ENCODE peak calls at places on chromosomes 5 and 9, in eight cellular contexts. One of them, this sample, is unnamed.

GRCh38 chr5:142378737-142379365 is 54.0 kb upstream of the SPRY4 start:
- DNase-seq in stimulated activated CD8-positive, alpha-beta memory T cell treated with anti-CD3 and anti-CD28 coated beads, Interleukin-4, amount 100 ng/mL, for 24 hours: no peak
- DNase-seq in cardiac muscle cell: no peak
- DNase-seq in ureter: no peak
- DNase-seq in C1 segment of cervical spinal cord: no peak
- DNase-seq in HS-27A: no peak
- DNase-seq in NCI-H1105: no peak
- DNase-seq in HT1080: no peak
- DNase-seq in this sample: no peak

GRCh38 chr5:173591300-173591622 is 25.2 kb downstream of the BOD1 start:
- DNase-seq in stimulated activated CD8-positive, alpha-beta memory T cell treated with anti-CD3 and anti-CD28 coated beads, Interleukin-4, amount 100 ng/mL, for 24 hours: no peak
- DNase-seq in cardiac muscle cell: no peak
- DNase-seq in ureter: no peak
- DNase-seq in C1 segment of cervical spinal cord: no peak
- DNase-seq in HS-27A: no peak
- DNase-seq in NCI-H1105: no peak
- DNase-seq in HT1080: no peak
- DNase-seq in this sample: no peak

GRCh38 chr5:168401880-168402279 is 84.4 kb upstream of the RARS1 start:
- DNase-seq in stimulated activated CD8-positive, alpha-beta memory T cell treated with anti-CD3 and anti-CD28 coated beads, Interleukin-4, amount 100 ng/mL, for 24 hours: no peak
- DNase-seq in cardiac muscle cell: no peak
- DNase-seq in ureter: peak; percentile 52
- DNase-seq in C1 segment of cervical spinal cord: no peak
- DNase-seq in HS-27A: no peak
- DNase-seq in NCI-H1105: no peak
- DNase-seq in HT1080: no peak
- DNase-seq in this sample: no peak

GRCh38 chr5:1380011-1380817 is 35.3 kb upstream of the CLPTM1L start:
- DNase-seq in stimulated activated CD8-positive, alpha-beta memory T cell treated with anti-CD3 and anti-CD28 coated beads, Interleukin-4, amount 100 ng/mL, for 24 hours: peak; percentile 40
- DNase-seq in cardiac muscle cell: peak; percentile 65
- DNase-seq in ureter: peak; percentile 51
- DNase-seq in C1 segment of cervical spinal cord: no peak
- DNase-seq in HS-27A: no peak
- DNase-seq in NCI-H1105: no peak
- DNase-seq in HT1080: peak; percentile 42
- DNase-seq in this sample: no peak

GRCh38 chr5:36078430-36078829 is 11.7 kb upstream of the UGT3A2 start:
- DNase-seq in stimulated activated CD8-positive, alpha-beta memory T cell treated with anti-CD3 and anti-CD28 coated beads, Interleukin-4, amount 100 ng/mL, for 24 hours: no peak
- DNase-seq in cardiac muscle cell: no peak
- DNase-seq in ureter: no peak
- DNase-seq in C1 segment of cervical spinal cord: no peak
- DNase-seq in HS-27A: no peak
- DNase-seq in NCI-H1105: no peak
- DNase-seq in HT1080: no peak
- DNase-seq in this sample: no peak

GRCh38 chr5:153903321-153903720 is 135.4 kb downstream of the FAM114A2 start:
- DNase-seq in stimulated activated CD8-positive, alpha-beta memory T cell treated with anti-CD3 and anti-CD28 coated beads, Interleukin-4, amount 100 ng/mL, for 24 hours: no peak
- DNase-seq in cardiac muscle cell: no peak
- DNase-seq in ureter: no peak
- DNase-seq in C1 segment of cervical spinal cord: no peak
- DNase-seq in HS-27A: no peak
- DNase-seq in NCI-H1105: no peak
- DNase-seq in HT1080: no peak
- DNase-seq in this sample: no peak

GRCh38 chr5:83718195-83718825 is 2.3 kb downstream of the HAPLN1 start:
- DNase-seq in stimulated activated CD8-positive, alpha-beta memory T cell treated with anti-CD3 and anti-CD28 coated beads, Interleukin-4, amount 100 ng/mL, for 24 hours: no peak
- DNase-seq in cardiac muscle cell: peak; percentile 86
- DNase-seq in ureter: no peak
- DNase-seq in C1 segment of cervical spinal cord: peak; percentile 3
- DNase-seq in HS-27A: no peak
- DNase-seq in NCI-H1105: peak; percentile 31
- DNase-seq in HT1080: peak; percentile 50
- DNase-seq in this sample: peak; percentile 15

GRCh38 chr5:150352531-150353394 is 4.7 kb upstream of the TCOF1 start:
- DNase-seq in stimulated activated CD8-positive, alpha-beta memory T cell treated with anti-CD3 and anti-CD28 coated beads, Interleukin-4, amount 100 ng/mL, for 24 hours: no peak
- DNase-seq in cardiac muscle cell: no peak
- DNase-seq in ureter: no peak
- DNase-seq in C1 segment of cervical spinal cord: no peak
- DNase-seq in HS-27A: no peak
- DNase-seq in NCI-H1105: no peak
- DNase-seq in HT1080: no peak
- DNase-seq in this sample: no peak

GRCh38 chr5:2298746-2299145 is 416.0 kb upstream of the IRX4 start:
- DNase-seq in stimulated activated CD8-positive, alpha-beta memory T cell treated with anti-CD3 and anti-CD28 coated beads, Interleukin-4, amount 100 ng/mL, for 24 hours: no peak
- DNase-seq in cardiac muscle cell: no peak
- DNase-seq in ureter: no peak
- DNase-seq in C1 segment of cervical spinal cord: no peak
- DNase-seq in HS-27A: no peak
- DNase-seq in NCI-H1105: no peak
- DNase-seq in HT1080: no peak
- DNase-seq in this sample: peak; percentile 52

GRCh38 chr9:86241216-86241615 is 18.2 kb downstream of the C9orf153 start:
- DNase-seq in stimulated activated CD8-positive, alpha-beta memory T cell treated with anti-CD3 and anti-CD28 coated beads, Interleukin-4, amount 100 ng/mL, for 24 hours: no peak
- DNase-seq in cardiac muscle cell: no peak
- DNase-seq in ureter: no peak
- DNase-seq in C1 segment of cervical spinal cord: no peak
- DNase-seq in HS-27A: no peak
- DNase-seq in NCI-H1105: no peak
- DNase-seq in HT1080: no peak
- DNase-seq in this sample: no peak

GRCh38 chr5:97011567-97011966 is 75.7 kb downstream of the LNPEP start:
- DNase-seq in stimulated activated CD8-positive, alpha-beta memory T cell treated with anti-CD3 and anti-CD28 coated beads, Interleukin-4, amount 100 ng/mL, for 24 hours: no peak
- DNase-seq in cardiac muscle cell: no peak
- DNase-seq in ureter: no peak
- DNase-seq in C1 segment of cervical spinal cord: no peak
- DNase-seq in HS-27A: no peak
- DNase-seq in NCI-H1105: no peak
- DNase-seq in HT1080: no peak
- DNase-seq in this sample: no peak

GRCh38 chr9:113468716-113469448 is 5.4 kb downstream of the RGS3 start:
- DNase-seq in stimulated activated CD8-positive, alpha-beta memory T cell treated with anti-CD3 and anti-CD28 coated beads, Interleukin-4, amount 100 ng/mL, for 24 hours: no peak
- DNase-seq in cardiac muscle cell: no peak
- DNase-seq in ureter: peak; percentile 26
- DNase-seq in C1 segment of cervical spinal cord: no peak
- DNase-seq in HS-27A: no peak
- DNase-seq in NCI-H1105: no peak
- DNase-seq in HT1080: no peak
- DNase-seq in this sample: peak; percentile 19

GRCh38 chr9:33447404-33448158 is at the start of gene AQP3:
- DNase-seq in stimulated activated CD8-positive, alpha-beta memory T cell treated with anti-CD3 and anti-CD28 coated beads, Interleukin-4, amount 100 ng/mL, for 24 hours: peak; percentile 47
- DNase-seq in cardiac muscle cell: peak; percentile 37
- DNase-seq in ureter: peak; percentile 67
- DNase-seq in C1 segment of cervical spinal cord: no peak
- DNase-seq in HS-27A: no peak
- DNase-seq in NCI-H1105: peak; percentile 43
- DNase-seq in HT1080: peak; percentile 24
- DNase-seq in this sample: peak; percentile 50

GRCh38 chr5:142152383-142152730 is 43.8 kb downstream of the NDFIP1 start:
- DNase-seq in stimulated activated CD8-positive, alpha-beta memory T cell treated with anti-CD3 and anti-CD28 coated beads, Interleukin-4, amount 100 ng/mL, for 24 hours: no peak
- DNase-seq in cardiac muscle cell: peak; percentile 21
- DNase-seq in ureter: no peak
- DNase-seq in C1 segment of cervical spinal cord: no peak
- DNase-seq in HS-27A: no peak
- DNase-seq in NCI-H1105: no peak
- DNase-seq in HT1080: no peak
- DNase-seq in this sample: no peak

GRCh38 chr5:58481066-58481676 is 10.1 kb upstream of the GAPT start:
- DNase-seq in stimulated activated CD8-positive, alpha-beta memory T cell treated with anti-CD3 and anti-CD28 coated beads, Interleukin-4, amount 100 ng/mL, for 24 hours: no peak
- DNase-seq in cardiac muscle cell: no peak
- DNase-seq in ureter: no peak
- DNase-seq in C1 segment of cervical spinal cord: no peak
- DNase-seq in HS-27A: no peak
- DNase-seq in NCI-H1105: no peak
- DNase-seq in HT1080: no peak
- DNase-seq in this sample: no peak

GRCh38 chr5:92394935-92395334 is 1011.8 kb upstream of the ARRDC3 start:
- DNase-seq in stimulated activated CD8-positive, alpha-beta memory T cell treated with anti-CD3 and anti-CD28 coated beads, Interleukin-4, amount 100 ng/mL, for 24 hours: no peak
- DNase-seq in cardiac muscle cell: no peak
- DNase-seq in ureter: no peak
- DNase-seq in C1 segment of cervical spinal cord: no peak
- DNase-seq in HS-27A: no peak
- DNase-seq in NCI-H1105: no peak
- DNase-seq in HT1080: no peak
- DNase-seq in this sample: no peak

GRCh38 chr5:136058031-136058971 is 29.5 kb downstream of the TGFBI start:
- DNase-seq in stimulated activated CD8-positive, alpha-beta memory T cell treated with anti-CD3 and anti-CD28 coated beads, Interleukin-4, amount 100 ng/mL, for 24 hours: no peak
- DNase-seq in cardiac muscle cell: peak; percentile 99
- DNase-seq in ureter: peak; percentile 71
- DNase-seq in C1 segment of cervical spinal cord: no peak
- DNase-seq in HS-27A: peak; percentile 86
- DNase-seq in NCI-H1105: no peak
- DNase-seq in HT1080: peak; percentile 99
- DNase-seq in this sample: no peak

GRCh38 chr5:39274388-39275085 is 55.2 kb upstream of the FYB1 start:
- DNase-seq in stimulated activated CD8-positive, alpha-beta memory T cell treated with anti-CD3 and anti-CD28 coated beads, Interleukin-4, amount 100 ng/mL, for 24 hours: no peak
- DNase-seq in cardiac muscle cell: peak; percentile 13
- DNase-seq in ureter: no peak
- DNase-seq in C1 segment of cervical spinal cord: no peak
- DNase-seq in HS-27A: no peak
- DNase-seq in NCI-H1105: no peak
- DNase-seq in HT1080: no peak
- DNase-seq in this sample: no peak

GRCh38 chr5:138230261-138230660 is 17.1 kb upstream of the CDC23 start:
- DNase-seq in stimulated activated CD8-positive, alpha-beta memory T cell treated with anti-CD3 and anti-CD28 coated beads, Interleukin-4, amount 100 ng/mL, for 24 hours: no peak
- DNase-seq in cardiac muscle cell: peak; percentile 55
- DNase-seq in ureter: peak; percentile 45
- DNase-seq in C1 segment of cervical spinal cord: no peak
- DNase-seq in HS-27A: no peak
- DNase-seq in NCI-H1105: no peak
- DNase-seq in HT1080: no peak
- DNase-seq in this sample: no peak

GRCh38 chr9:127142931-127143464 is 20.6 kb upstream of the ANGPTL2 start:
- DNase-seq in stimulated activated CD8-positive, alpha-beta memory T cell treated with anti-CD3 and anti-CD28 coated beads, Interleukin-4, amount 100 ng/mL, for 24 hours: no peak
- DNase-seq in cardiac muscle cell: no peak
- DNase-seq in ureter: no peak
- DNase-seq in C1 segment of cervical spinal cord: no peak
- DNase-seq in HS-27A: no peak
- DNase-seq in NCI-H1105: no peak
- DNase-seq in HT1080: no peak
- DNase-seq in this sample: no peak

GRCh38 chr5:27158775-27159174 is 120.4 kb upstream of the CDH9 start:
- DNase-seq in stimulated activated CD8-positive, alpha-beta memory T cell treated with anti-CD3 and anti-CD28 coated beads, Interleukin-4, amount 100 ng/mL, for 24 hours: no peak
- DNase-seq in cardiac muscle cell: peak; percentile 2
- DNase-seq in ureter: no peak
- DNase-seq in C1 segment of cervical spinal cord: no peak
- DNase-seq in HS-27A: no peak
- DNase-seq in NCI-H1105: no peak
- DNase-seq in HT1080: no peak
- DNase-seq in this sample: no peak

GRCh38 chr9:121156263-121156731 is 45.4 kb downstream of the RAB14 start:
- DNase-seq in stimulated activated CD8-positive, alpha-beta memory T cell treated with anti-CD3 and anti-CD28 coated beads, Interleukin-4, amount 100 ng/mL, for 24 hours: no peak
- DNase-seq in cardiac muscle cell: peak; percentile 82
- DNase-seq in ureter: no peak
- DNase-seq in C1 segment of cervical spinal cord: no peak
- DNase-seq in HS-27A: peak; percentile 52
- DNase-seq in NCI-H1105: no peak
- DNase-seq in HT1080: peak; percentile 78
- DNase-seq in this sample: no peak

GRCh38 chr5:112848116-112848811 is 12.8 kb upstream of the SRP19 start:
- DNase-seq in stimulated activated CD8-positive, alpha-beta memory T cell treated with anti-CD3 and anti-CD28 coated beads, Interleukin-4, amount 100 ng/mL, for 24 hours: no peak
- DNase-seq in cardiac muscle cell: peak; percentile 79
- DNase-seq in ureter: no peak
- DNase-seq in C1 segment of cervical spinal cord: no peak
- DNase-seq in HS-27A: peak; percentile 9
- DNase-seq in NCI-H1105: peak; percentile 20
- DNase-seq in HT1080: peak; percentile 76
- DNase-seq in this sample: peak; percentile 31

GRCh38 chr5:168931638-168932345 is 352.6 kb upstream of the PANK3 start:
- DNase-seq in stimulated activated CD8-positive, alpha-beta memory T cell treated with anti-CD3 and anti-CD28 coated beads, Interleukin-4, amount 100 ng/mL, for 24 hours: no peak
- DNase-seq in cardiac muscle cell: peak; percentile 74
- DNase-seq in ureter: no peak
- DNase-seq in C1 segment of cervical spinal cord: no peak
- DNase-seq in HS-27A: no peak
- DNase-seq in NCI-H1105: no peak
- DNase-seq in HT1080: peak; percentile 56
- DNase-seq in this sample: no peak

GRCh38 chr9:135130266-135130976 is 43.0 kb downstream of the OLFM1 start:
- DNase-seq in stimulated activated CD8-positive, alpha-beta memory T cell treated with anti-CD3 and anti-CD28 coated beads, Interleukin-4, amount 100 ng/mL, for 24 hours: no peak
- DNase-seq in cardiac muscle cell: no peak
- DNase-seq in ureter: no peak
- DNase-seq in C1 segment of cervical spinal cord: no peak
- DNase-seq in HS-27A: no peak
- DNase-seq in NCI-H1105: no peak
- DNase-seq in HT1080: peak; percentile 37
- DNase-seq in this sample: no peak

GRCh38 chr5:115459844-115460243 is 84.7 kb downstream of the FEM1C start:
- DNase-seq in stimulated activated CD8-positive, alpha-beta memory T cell treated with anti-CD3 and anti-CD28 coated beads, Interleukin-4, amount 100 ng/mL, for 24 hours: no peak
- DNase-seq in cardiac muscle cell: no peak
- DNase-seq in ureter: no peak
- DNase-seq in C1 segment of cervical spinal cord: no peak
- DNase-seq in HS-27A: no peak
- DNase-seq in NCI-H1105: no peak
- DNase-seq in HT1080: peak; percentile 60
- DNase-seq in this sample: no peak

GRCh38 chr9:68781866-68782265 is 76.8 kb downstream of the PIP5K1B start:
- DNase-seq in stimulated activated CD8-positive, alpha-beta memory T cell treated with anti-CD3 and anti-CD28 coated beads, Interleukin-4, amount 100 ng/mL, for 24 hours: no peak
- DNase-seq in cardiac muscle cell: no peak
- DNase-seq in ureter: no peak
- DNase-seq in C1 segment of cervical spinal cord: no peak
- DNase-seq in HS-27A: no peak
- DNase-seq in NCI-H1105: no peak
- DNase-seq in HT1080: no peak
- DNase-seq in this sample: no peak

GRCh38 chr5:5752844-5753243 is 330.4 kb downstream of the ICE1 start:
- DNase-seq in stimulated activated CD8-positive, alpha-beta memory T cell treated with anti-CD3 and anti-CD28 coated beads, Interleukin-4, amount 100 ng/mL, for 24 hours: no peak
- DNase-seq in cardiac muscle cell: no peak
- DNase-seq in ureter: no peak
- DNase-seq in C1 segment of cervical spinal cord: no peak
- DNase-seq in HS-27A: no peak
- DNase-seq in NCI-H1105: no peak
- DNase-seq in HT1080: no peak
- DNase-seq in this sample: no peak

GRCh38 chr5:156824800-156825199 is 25.3 kb upstream of the PPP1R2B start:
- DNase-seq in stimulated activated CD8-positive, alpha-beta memory T cell treated with anti-CD3 and anti-CD28 coated beads, Interleukin-4, amount 100 ng/mL, for 24 hours: no peak
- DNase-seq in cardiac muscle cell: peak; percentile 53
- DNase-seq in ureter: no peak
- DNase-seq in C1 segment of cervical spinal cord: no peak
- DNase-seq in HS-27A: no peak
- DNase-seq in NCI-H1105: peak; percentile 32
- DNase-seq in HT1080: no peak
- DNase-seq in this sample: peak; percentile 11

GRCh38 chr9:95696701-95697100 is 178.8 kb upstream of the ERCC6L2 start:
- DNase-seq in stimulated activated CD8-positive, alpha-beta memory T cell treated with anti-CD3 and anti-CD28 coated beads, Interleukin-4, amount 100 ng/mL, for 24 hours: no peak
- DNase-seq in cardiac muscle cell: no peak
- DNase-seq in ureter: no peak
- DNase-seq in C1 segment of cervical spinal cord: no peak
- DNase-seq in HS-27A: no peak
- DNase-seq in NCI-H1105: no peak
- DNase-seq in HT1080: no peak
- DNase-seq in this sample: no peak

GRCh38 chr5:5616247-5616895 is 193.9 kb downstream of the ICE1 start:
- DNase-seq in stimulated activated CD8-positive, alpha-beta memory T cell treated with anti-CD3 and anti-CD28 coated beads, Interleukin-4, amount 100 ng/mL, for 24 hours: no peak
- DNase-seq in cardiac muscle cell: peak; percentile 3
- DNase-seq in ureter: no peak
- DNase-seq in C1 segment of cervical spinal cord: no peak
- DNase-seq in HS-27A: no peak
- DNase-seq in NCI-H1105: no peak
- DNase-seq in HT1080: no peak
- DNase-seq in this sample: no peak

GRCh38 chr5:17440766-17441165 is 57.3 kb upstream of the TAF11L2 start:
- DNase-seq in stimulated activated CD8-positive, alpha-beta memory T cell treated with anti-CD3 and anti-CD28 coated beads, Interleukin-4, amount 100 ng/mL, for 24 hours: no peak
- DNase-seq in cardiac muscle cell: no peak
- DNase-seq in ureter: no peak
- DNase-seq in C1 segment of cervical spinal cord: no peak
- DNase-seq in HS-27A: no peak
- DNase-seq in NCI-H1105: no peak
- DNase-seq in HT1080: no peak
- DNase-seq in this sample: no peak

This sample was measured in NCI-H1092.